ENCODE peak calls at places on chromosomes 4 and X, in five cellular contexts. A, O, W, R and T are unnamed samples.

GRCh38 chr4:75513529-75514130 is 573 bp downstream of the RCHY1 start:
- DNase-seq in A (no peak), O (no peak), W (no peak), R (no peak), T (peak)

GRCh38 chrX:67604979-67605703 is 61.3 kb downstream of the AR start:
- DNase-seq in A (no peak), O (no peak), W (no peak), R (no peak), T (peak)

GRCh38 chr4:151049430-151049884 is 34.4 kb upstream of the LRBA start:
- DNase-seq in A (peak), O (no peak), W (no peak), R (peak), T (no peak)

GRCh38 chr4:148786699-148787098 is 344.5 kb upstream of the NR3C2 start:
- DNase-seq in A (no peak), O (no peak), W (no peak), R (no peak), T (no peak)

GRCh38 chr4:98784947-98785693 is 126.7 kb upstream of the TSPAN5 start:
- DNase-seq in A (no peak), O (no peak), W (no peak), R (no peak), T (no peak)

GRCh38 chrX:68762649-68763268 is 66.1 kb upstream of the EFNB1 start:
- DNase-seq in A (no peak), O (no peak), W (no peak), R (no peak), T (no peak)

GRCh38 chrX:150680974-150681373 is 12.2 kb upstream of the MTMR1 start:
- DNase-seq in A (no peak), O (no peak), W (peak), R (no peak), T (no peak)

GRCh38 chr4:155085843-155086530 is 122.4 kb upstream of the NPY2R start:
- DNase-seq in A (no peak), O (no peak), W (no peak), R (no peak), T (no peak)

GRCh38 chr4:38855466-38855865 is 1.2 kb downstream of the TLR6 start:
- DNase-seq in A (no peak), O (no peak), W (peak), R (no peak), T (no peak)

GRCh38 chrX:66074920-66075879 is 35.3 kb upstream of the VSIG4 start:
- DNase-seq in A (no peak), O (no peak), W (peak), R (no peak), T (no peak)

GRCh38 chr4:158094413-158095110 is 78.3 kb downstream of the GASK1B start:
- DNase-seq in A (no peak), O (no peak), W (peak), R (no peak), T (no peak)

GRCh38 chrX:50081282-50081955 is 119.4 kb downstream of the AKAP4 start:
- DNase-seq in A (peak), O (no peak), W (peak), R (no peak), T (peak)

GRCh38 chr4:4248885-4249203 is 821 bp upstream of the TMEM128 start:
- DNase-seq in A (no peak), O (no peak), W (no peak), R (no peak), T (peak)

GRCh38 chr4:777520-778262 is 48.2 kb downstream of the CPLX1 start:
- DNase-seq in A (no peak), O (no peak), W (no peak), R (no peak), T (no peak)

GRCh38 chr4:8239226-8239625 is 30.3 kb upstream of the HTRA3 start:
- DNase-seq in A (no peak), O (no peak), W (no peak), R (no peak), T (no peak)

GRCh38 chrX:77597090-77597489 is 149.9 kb downstream of the FGF16 start:
- DNase-seq in A (no peak), O (no peak), W (peak), R (no peak), T (peak)

GRCh38 chr4:10161840-10162239 is 45.2 kb upstream of the WDR1 start:
- DNase-seq in A (no peak), O (no peak), W (no peak), R (no peak), T (no peak)

GRCh38 chrX:150831863-150832262 is 66.6 kb downstream of the CD99L2 start:
- DNase-seq in A (no peak), O (no peak), W (no peak), R (no peak), T (no peak)

GRCh38 chr4:93710101-93710846 is 118.3 kb upstream of the ATOH1 start:
- DNase-seq in A (peak), O (peak), W (no peak), R (no peak), T (no peak)

GRCh38 chr4:181289203-181289602 is 954.0 kb upstream of the TENM3 start:
- DNase-seq in A (no peak), O (no peak), W (no peak), R (no peak), T (no peak)

GRCh38 chrX:72662020-72662747 is 51.9 kb downstream of the PHKA1 start:
- DNase-seq in A (no peak), O (no peak), W (no peak), R (no peak), T (no peak)

GRCh38 chr4:119106036-119107000 is 29.3 kb upstream of the MYOZ2 start:
- DNase-seq in A (no peak), O (no peak), W (peak), R (no peak), T (peak)

GRCh38 chr4:174156239-174156826 is 127.1 kb downstream of the FBXO8 start:
- DNase-seq in A (no peak), O (peak), W (peak), R (no peak), T (peak)

GRCh38 chrX:154840856-154841255 is 6.4 kb upstream of the SMIM9 start:
- DNase-seq in A (no peak), O (no peak), W (peak), R (no peak), T (peak)

GRCh38 chr4:77176606-77177005 is 19.6 kb downstream of the CCNG2 start:
- DNase-seq in A (no peak), O (no peak), W (no peak), R (no peak), T (no peak)

GRCh38 chr4:138773321-138773720 is 242.3 kb upstream of the NOCT start:
- DNase-seq in A (no peak), O (no peak), W (no peak), R (no peak), T (no peak)

GRCh38 chrX:139106111-139106510 is 394.6 kb upstream of the FGF13 start:
- DNase-seq in A (no peak), O (no peak), W (peak), R (no peak), T (peak)

GRCh38 chrX:133042260-133042659 is 54.6 kb downstream of the USP26 start:
- DNase-seq in A (no peak), O (no peak), W (no peak), R (no peak), T (no peak)

GRCh38 chr4:184802203-184803015 is 23.4 kb downstream of the ACSL1 start:
- DNase-seq in A (no peak), O (no peak), W (no peak), R (no peak), T (peak)

GRCh38 chr4:65023877-65024670 is 614.8 kb upstream of the TECRL start:
- DNase-seq in A (no peak), O (no peak), W (no peak), R (no peak), T (no peak)

GRCh38 chr4:38412137-38412536 is 251.9 kb upstream of the KLF3 start:
- DNase-seq in A (no peak), O (no peak), W (no peak), R (no peak), T (no peak)

GRCh38 chr4:59062970-59063369 is 1952.8 kb upstream of the IGFBP7 start:
- DNase-seq in A (no peak), O (no peak), W (peak), R (no peak), T (peak)

DNA sequence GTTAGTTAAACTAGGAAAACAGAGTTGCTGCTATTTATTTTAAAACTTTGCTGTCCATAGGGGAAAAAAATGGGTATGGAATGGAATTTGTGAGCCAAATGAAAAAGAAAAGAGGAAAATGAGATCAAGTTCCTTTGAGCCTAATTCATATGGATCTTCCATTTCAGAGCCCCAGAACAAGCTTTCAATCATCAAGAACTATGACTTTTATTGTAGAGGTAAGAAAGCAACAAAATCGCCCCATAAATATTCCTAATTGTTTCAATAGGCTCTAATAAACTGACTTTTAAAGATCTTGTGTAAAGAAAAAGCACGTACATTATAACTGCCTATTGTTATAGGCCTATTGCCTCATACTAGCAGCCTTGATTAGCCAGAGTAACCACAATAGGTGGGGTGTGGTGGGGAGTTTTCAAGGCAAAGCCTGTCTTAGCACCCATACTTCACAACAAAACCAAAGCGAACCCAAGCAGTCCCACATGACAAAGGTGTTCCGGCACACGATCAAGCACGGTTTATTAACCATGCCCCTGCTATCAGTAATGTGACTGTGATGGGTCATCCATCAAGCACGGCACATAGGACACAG is 44.4 kb downstream of the RBM47 start:
- DNase-seq in A (no peak), O (no peak), W (no peak), R (no peak), T (no peak)
- H2BK12ac ChIP-seq in A (no peak), O (no peak), W (peak), R (no peak), T (no peak)

GRCh38 chrX:30373479-30373878 is 64.3 kb upstream of the NR0B1 start:
- DNase-seq in A (no peak), O (no peak), W (peak), R (no peak), T (no peak)
- H2BK12ac ChIP-seq in A (no peak), O (no peak), W (no peak), R (no peak), T (no peak)

GRCh38 chr4:177759714-177760113 is 317.5 kb upstream of the AGA start:
- DNase-seq in A (no peak), O (no peak), W (peak), R (no peak), T (no peak)
- H2BK12ac ChIP-seq in A (no peak), O (no peak), W (no peak), R (no peak), T (no peak)

DNA sequence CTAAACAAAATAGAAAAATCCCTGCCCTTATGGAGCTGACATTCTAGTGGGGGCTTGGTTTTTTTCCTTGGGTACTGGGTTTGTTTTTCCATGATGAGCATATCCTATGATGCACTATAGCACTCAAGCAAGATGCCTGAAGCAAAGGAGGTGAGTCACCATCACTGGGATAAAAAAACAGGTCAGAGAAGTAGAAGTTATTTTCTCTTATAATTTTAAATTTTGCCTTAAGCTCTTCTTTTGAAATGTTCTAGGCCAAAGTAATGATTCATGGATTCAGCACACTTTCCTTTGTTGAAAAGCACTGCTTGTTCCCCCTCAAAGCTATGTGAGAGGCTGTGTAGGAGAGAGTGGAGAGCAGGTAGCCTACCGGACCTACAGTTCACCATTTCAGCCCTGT is 15.2 kb upstream of the CXCL2 start:
- DNase-seq in A (no peak), O (no peak), W (peak), R (no peak), T (peak)
- H2BK12ac ChIP-seq in A (no peak), O (no peak), W (peak), R (no peak), T (no peak)

GRCh38 chrX:15815779-15816452 is 25.6 kb downstream of the ZRSR2 start:
- DNase-seq in A (peak), O (peak), W (peak), R (no peak), T (peak)

GRCh38 chrX:15816886-15817285 is 26.6 kb downstream of the ZRSR2 start:
- DNase-seq in A (peak), O (no peak), W (no peak), R (no peak), T (peak)

GRCh38 chrX:15814811-15815210 is 24.5 kb downstream of the ZRSR2 start:
- DNase-seq in A (no peak), O (no peak), W (no peak), R (no peak), T (no peak)

GRCh38 chrX:15820106-15821073 is 30.1 kb downstream of the ZRSR2 start:
- DNase-seq in A (no peak), O (no peak), W (no peak), R (no peak), T (peak)

GRCh38 chrX:15816453-15816838 is 26.2 kb downstream of the ZRSR2 start:
- DNase-seq in A (no peak), O (no peak), W (peak), R (no peak), T (peak)
- H2BK12ac ChIP-seq in A (no peak), O (no peak), W (no peak), R (peak), T (no peak)

GRCh38 chr4:24573582-24573981 is 10.8 kb downstream of the DHX15 start:
- DNase-seq in A (no peak), O (no peak), W (no peak), R (no peak), T (no peak)

GRCh38 chr4:24570574-24571236 is 13.6 kb downstream of the DHX15 start:
- DNase-seq in A (no peak), O (no peak), W (no peak), R (no peak), T (no peak)

GRCh38 chr4:24569662-24570061 is 14.7 kb downstream of the DHX15 start:
- DNase-seq in A (no peak), O (no peak), W (no peak), R (no peak), T (no peak)

GRCh38 chr4:24568425-24568824 is 15.9 kb downstream of the DHX15 start:
- DNase-seq in A (no peak), O (no peak), W (no peak), R (no peak), T (no peak)

DNA sequence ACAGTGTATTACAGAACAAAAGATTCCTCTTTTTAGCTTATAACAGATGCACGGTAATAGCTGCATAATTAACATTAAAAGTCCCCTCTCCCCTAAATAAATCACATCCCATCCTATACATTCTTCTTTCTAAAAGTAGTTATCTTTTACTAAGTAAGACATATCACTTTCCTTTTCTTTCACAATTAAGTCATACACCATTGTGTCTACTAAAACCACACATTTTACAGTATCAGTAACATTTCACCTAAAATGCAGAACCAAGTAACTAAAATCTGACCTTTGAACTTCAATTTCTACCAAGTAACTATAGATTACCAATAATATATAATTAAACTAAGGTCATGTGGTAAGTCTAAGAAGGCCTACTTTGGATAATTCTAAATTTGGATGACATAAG is 14.2 kb downstream of the DHX15 start:
- DNase-seq in A (no peak), O (no peak), W (no peak), R (no peak), T (no peak)
- H2BK12ac ChIP-seq in A (no peak), O (no peak), W (no peak), R (no peak), T (no peak)

GRCh38 chrX:18461431-18461830 is 36.0 kb downstream of the CDKL5 start:
- DNase-seq in A (no peak), O (no peak), W (no peak), R (no peak), T (peak)
- H2BK12ac ChIP-seq in A (no peak), O (no peak), W (no peak), R (no peak), T (no peak)

GRCh38 chrX:40261955-40262596 is 164.3 kb upstream of the BCOR start:
- DNase-seq in A (no peak), O (no peak), W (no peak), R (no peak), T (peak)
- H2BK12ac ChIP-seq in A (no peak), O (no peak), W (peak), R (no peak), T (peak)